ENCODE peak calls at places on chromosomes 12 and 14, in eight cellular contexts. U is PC-3, R is MM.1S, A is SK-N-SH, T is OCI-LY7, D is GM23338, K is PC-9, Y is HCT116. Q is an unnamed sample.

GRCh38 chr12:131535779-131536178 is 175.1 kb upstream of the SFSWAP start:
- DNase-seq in U (no peak), R (no peak), A (no peak), T (no peak), D (no peak), K (no peak), Y (no peak), Q (no peak)

GRCh38 chr12:15717940-15718567 is 71.1 kb downstream of the EPS8 start:
- DNase-seq in U (peak; percentile 56), R (no peak), A (no peak), T (no peak), D (no peak), K (no peak), Y (peak; percentile 40), Q (no peak)

GRCh38 chr12:92047058-92047826 is 98.4 kb downstream of the BTG1 start:
- DNase-seq in U (no peak), R (no peak), A (no peak), T (no peak), D (no peak), K (no peak), Y (no peak), Q (no peak)

GRCh38 chr14:30138517-30138916 is 210.9 kb upstream of the PRKD1 start:
- DNase-seq in U (no peak), R (no peak), A (no peak), T (no peak), D (no peak), K (no peak), Y (no peak), Q (no peak)

GRCh38 chr14:104252256-104253215 is 114.1 kb downstream of the KIF26A start:
- DNase-seq in U (no peak), R (no peak), A (no peak), T (no peak), D (no peak), K (no peak), Y (no peak), Q (no peak)

GRCh38 chr12:5332521-5332920 is 99.4 kb upstream of the NTF3 start:
- DNase-seq in U (no peak), R (no peak), A (no peak), T (no peak), D (no peak), K (no peak), Y (no peak), Q (no peak)

GRCh38 chr14:103041464-103041863 is 15.9 kb downstream of the CDC42BPB start:
- DNase-seq in U (no peak), R (no peak), A (no peak), T (no peak), D (no peak), K (no peak), Y (no peak), Q (no peak)

GRCh38 chr14:70640938-70641547 is 673 bp upstream of the TTC9 start:
- DNase-seq in U (peak; percentile 69), R (peak; percentile 26), A (peak; percentile 68), T (peak; percentile 85), D (peak; percentile 52), K (peak; percentile 47), Y (no peak), Q (peak; percentile 62)

GRCh38 chr12:109679716-109680520 is 33.7 kb upstream of the FAM222A start:
- DNase-seq in U (no peak), R (no peak), A (no peak), T (no peak), D (peak; percentile 46), K (no peak), Y (no peak), Q (no peak)

GRCh38 chr14:91117960-91118359 is 4.1 kb downstream of the DGLUCY start:
- DNase-seq in U (no peak), R (no peak), A (no peak), T (no peak), D (peak; percentile 46), K (no peak), Y (no peak), Q (no peak)

GRCh38 chr12:89349814-89350213 is 2.5 kb downstream of the DUSP6 start:
- DNase-seq in U (peak; percentile 82), R (peak; percentile 27), A (peak; percentile 38), T (no peak), D (peak; percentile 91), K (peak; percentile 32), Y (no peak), Q (no peak)

GRCh38 chr12:112506513-112507166 is 87.9 kb downstream of the PTPN11 start:
- DNase-seq in U (no peak), R (no peak), A (no peak), T (no peak), D (peak; percentile 30), K (no peak), Y (no peak), Q (no peak)

GRCh38 chr12:6786416-6787094 is 2.8 kb upstream of the CD4 start:
- DNase-seq in U (no peak), R (no peak), A (no peak), T (no peak), D (no peak), K (no peak), Y (no peak), Q (no peak)

GRCh38 chr12:130401703-130402102 is 64.0 kb downstream of the PIWIL1 start:
- DNase-seq in U (no peak), R (no peak), A (no peak), T (no peak), D (peak; percentile 21), K (no peak), Y (no peak), Q (peak; percentile 45)

GRCh38 chr12:54196396-54196795 is 7.6 kb upstream of the SMUG1 start:
- DNase-seq in U (no peak), R (no peak), A (no peak), T (peak; percentile 30), D (no peak), K (no peak), Y (no peak), Q (no peak)

GRCh38 chr12:21828779-21829178 is 54.3 kb upstream of the KCNJ8 start:
- DNase-seq in U (no peak), R (no peak), A (no peak), T (no peak), D (no peak), K (no peak), Y (no peak), Q (no peak)

GRCh38 chr14:88553886-88554457 is 835 bp downstream of the PTPN21 start:
- DNase-seq in U (peak; percentile 36), R (no peak), A (no peak), T (no peak), D (peak; percentile 15), K (no peak), Y (no peak), Q (no peak)

GRCh38 chr14:49581209-49581960 is 4.8 kb downstream of the RPS29 start:
- DNase-seq in U (no peak), R (no peak), A (no peak), T (no peak), D (no peak), K (no peak), Y (no peak), Q (no peak)

GRCh38 chr12:99605-100004 is 33.0 kb downstream of the IQSEC3 start:
- DNase-seq in U (no peak), R (no peak), A (no peak), T (no peak), D (peak; percentile 72), K (peak; percentile 10), Y (no peak), Q (peak; percentile 47)

GRCh38 chr14:79451601-79452000 is 759.7 kb downstream of the DIO2 start:
- DNase-seq in U (no peak), R (no peak), A (no peak), T (no peak), D (no peak), K (no peak), Y (no peak), Q (no peak)

GRCh38 chr12:30874455-30875313 is 51.9 kb upstream of the TSPAN11 start:
- DNase-seq in U (no peak), R (no peak), A (peak; percentile 39), T (no peak), D (no peak), K (no peak), Y (no peak), Q (no peak)

GRCh38 chr12:105573574-105573973 is 243.1 kb downstream of the C12orf75 start:
- DNase-seq in U (no peak), R (no peak), A (no peak), T (no peak), D (no peak), K (no peak), Y (no peak), Q (no peak)

GRCh38 chr12:109131522-109132050 is 15.2 kb downstream of the ACACB start:
- DNase-seq in U (no peak), R (no peak), A (no peak), T (peak; percentile 52), D (no peak), K (no peak), Y (no peak), Q (no peak)

GRCh38 chr12:25958254-25959068 is at the start of gene RASSF8:
- DNase-seq in U (peak; percentile 90), R (peak; percentile 71), A (peak; percentile 94), T (no peak), D (peak; percentile 86), K (peak; percentile 87), Y (no peak), Q (peak; percentile 93)
- H2AFZ ChIP-seq in U (peak within 1 kb of the TSS; percentile 89), R (peak within 1 kb of the TSS; percentile 92), A (peak within 1 kb of the TSS; percentile 69), T (no peak within 1 kb of the TSS), D (peak within 1 kb of the TSS; percentile 98), K (peak within 1 kb of the TSS; percentile 98), Y (peak within 1 kb of the TSS; percentile 84), Q (peak within 1 kb of the TSS; percentile 97)

GRCh38 chr14:100540141-100540925 is 46.9 kb downstream of the BEGAIN start:
- DNase-seq in U (no peak), R (no peak), A (peak; percentile 85), T (no peak), D (peak; percentile 80), K (no peak), Y (no peak), Q (no peak)
- TF ChIP-seq CTCF in U (peak; percentile 41), R (no peak), A (peak; percentile 48), T (peak; percentile 48), D (peak; percentile 74), K (no peak), Y (peak; percentile 62), Q (peak; percentile 22)

GRCh38 chr12:101957251-101957650 is 79.9 kb downstream of the DRAM1 start:
- DNase-seq in U (no peak), R (no peak), A (no peak), T (no peak), D (no peak), K (no peak), Y (no peak), Q (no peak)

GRCh38 chr12:101962486-101962885 is 85.1 kb downstream of the DRAM1 start:
- DNase-seq in U (peak; percentile 27), R (no peak), A (no peak), T (no peak), D (no peak), K (no peak), Y (no peak), Q (no peak)

GRCh38 chr12:101954681-101955080 is 77.3 kb downstream of the DRAM1 start:
- DNase-seq in U (no peak), R (no peak), A (no peak), T (no peak), D (no peak), K (no peak), Y (no peak), Q (no peak)

GRCh38 chr12:101963703-101964102 is 86.3 kb downstream of the DRAM1 start:
- DNase-seq in U (no peak), R (no peak), A (peak; percentile 5), T (no peak), D (no peak), K (no peak), Y (no peak), Q (no peak)

GRCh38 chr12:101959607-101960006 is 82.2 kb downstream of the DRAM1 start:
- DNase-seq in U (no peak), R (no peak), A (no peak), T (no peak), D (no peak), K (no peak), Y (no peak), Q (no peak)
- H3K9me2 ChIP-seq in U (no peaks in the 10 kb centered on the region), R (no peaks in the 10 kb centered on the region), A (no peaks in the 10 kb centered on the region), T (no peaks in the 10 kb centered on the region), D (peaks cover 12% of the 10 kb centered on the region), K (no peaks in the 10 kb centered on the region), Y (no peaks in the 10 kb centered on the region), Q (no peaks in the 10 kb centered on the region)

GRCh38 chr12:100185361-100185894 is 15.2 kb upstream of the ACTR6 start:
- DNase-seq in U (no peak), R (peak; percentile 74), A (peak; percentile 60), T (no peak), D (no peak), K (no peak), Y (no peak), Q (no peak)
- H2AFZ ChIP-seq in U (no peak overlapping the region), R (no peak overlapping the region), A (no peak overlapping the region), T (no peak overlapping the region), D (no peak overlapping the region), K (no peak overlapping the region), Y (no peak overlapping the region), Q (no peak overlapping the region)